ENCODE peak calls at places on chromosomes 11 and 22, in six cellular contexts. H is WTC11, E is HepG2, S is H1, D is GM23338, L is GM12878. T is an unnamed sample.

GRCh38 chr11:128691802-128692749 is 1.8 kb upstream of the FLI1 start:
- DNase-seq in H (peak), E (no peak), S (no peak), D (peak), L (no peak), T (no peak)

GRCh38 chr11:78851883-78852586 is 277.4 kb upstream of the NARS2 start:
- DNase-seq in H (no peak), E (no peak), S (no peak), D (no peak), L (no peak), T (no peak)

GRCh38 chr11:125129316-125129990 is 18.0 kb upstream of the TMEM218 start:
- DNase-seq in H (no peak), E (no peak), S (no peak), D (no peak), L (no peak), T (no peak)

GRCh38 chr11:70545626-70545945 is 147.3 kb downstream of the CTTN start:
- DNase-seq in H (no peak), E (no peak), S (no peak), D (no peak), L (no peak), T (no peak)

GRCh38 chr11:1151366-1152315 is 6.1 kb upstream of the MUC5AC start:
- DNase-seq in H (no peak), E (no peak), S (no peak), D (no peak), L (no peak), T (no peak)

GRCh38 chr11:70270877-70271634 is 566 bp downstream of the PPFIA1 start:
- DNase-seq in H (peak), E (peak), S (no peak), D (peak), L (no peak), T (peak)

GRCh38 chr11:64970731-64971151 is 1.2 kb downstream of the MAJIN start:
- DNase-seq in H (no peak), E (no peak), S (no peak), D (no peak), L (no peak), T (no peak)

GRCh38 chr11:19628018-19628417 is 84.6 kb upstream of the NAV2 start:
- DNase-seq in H (no peak), E (no peak), S (no peak), D (no peak), L (no peak), T (no peak)

GRCh38 chr22:26616650-26617049 is 1.2 kb downstream of the CRYBB1 start:
- DNase-seq in H (no peak), E (no peak), S (no peak), D (no peak), L (no peak), T (no peak)

GRCh38 chr22:44191036-44191454 is 10.3 kb downstream of the PARVG start:
- DNase-seq in H (no peak), E (no peak), S (no peak), D (no peak), L (no peak), T (no peak)

GRCh38 chr11:60370811-60371297 is 7.5 kb upstream of the MS4A7 start:
- DNase-seq in H (no peak), E (peak), S (no peak), D (no peak), L (no peak), T (no peak)

GRCh38 chr22:40498454-40499186 is 128.2 kb downstream of the SGSM3 start:
- DNase-seq in H (no peak), E (peak), S (peak), D (peak), L (no peak), T (no peak)

GRCh38 chr11:73425118-73425517 is 48.9 kb downstream of the RELT start:
- DNase-seq in H (no peak), E (no peak), S (no peak), D (no peak), L (no peak), T (no peak)

GRCh38 chr11:93133710-93134109 is 64.1 kb downstream of the SLC36A4 start:
- DNase-seq in H (no peak), E (no peak), S (no peak), D (no peak), L (no peak), T (no peak)

GRCh38 chr22:46076651-46077339 is 73.5 kb upstream of the PPARA start:
- DNase-seq in H (peak), E (no peak), S (no peak), D (peak), L (no peak), T (no peak)

GRCh38 chr22:31625661-31626426 is 36.2 kb downstream of the PISD start:
- DNase-seq in H (peak), E (no peak), S (no peak), D (peak), L (no peak), T (peak)

GRCh38 chr11:58645854-58646253 is 23.4 kb downstream of the CNTF start:
- DNase-seq in H (no peak), E (no peak), S (no peak), D (no peak), L (no peak), T (no peak)

GRCh38 chr22:42316988-42317387 is 46.5 kb upstream of the TCF20 start:
- DNase-seq in H (no peak), E (no peak), S (no peak), D (no peak), L (no peak), T (peak)

GRCh38 chr11:132312161-132312560 is 941.7 kb downstream of the NTM start:
- DNase-seq in H (no peak), E (no peak), S (no peak), D (no peak), L (no peak), T (no peak)

GRCh38 chr22:37824674-37825641 is 1.8 kb downstream of the GALR3 start:
- DNase-seq in H (peak), E (no peak), S (no peak), D (peak), L (no peak), T (no peak)

GRCh38 chr11:65852508-65853248 is 5.3 kb downstream of the CFL1 start:
- DNase-seq in H (no peak), E (no peak), S (no peak), D (no peak), L (no peak), T (peak)

GRCh38 chr11:41895106-41895505 is 435.7 kb upstream of the LRRC4C start:
- DNase-seq in H (no peak), E (no peak), S (no peak), D (no peak), L (no peak), T (no peak)

DNA sequence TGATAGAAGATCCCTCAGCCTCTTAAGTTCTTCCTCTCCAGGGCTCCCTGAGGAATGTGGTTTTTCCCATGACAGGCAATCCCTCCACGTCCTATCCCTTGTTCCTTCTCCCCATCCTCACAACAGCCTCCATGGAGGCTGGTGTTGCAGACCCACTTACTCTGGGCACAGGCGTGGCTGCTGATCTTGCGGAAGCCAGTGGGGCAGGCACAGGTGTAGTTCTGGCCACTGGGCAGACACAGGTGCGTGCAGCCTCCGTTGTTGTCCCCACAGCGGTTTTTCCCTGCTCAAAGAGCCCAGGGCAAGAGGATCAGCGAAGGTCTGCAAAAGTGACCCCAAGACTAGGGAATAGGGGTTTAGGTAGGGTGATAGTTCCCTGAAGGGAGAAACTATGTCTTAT is 29.1 kb downstream of the LRP4 start:
- DNase-seq in H (no peak), E (no peak), S (no peak), D (no peak), L (no peak), T (no peak)
- TF ChIP-seq CREB1 in H (no peak), E (no peak), S (no peak), D (no peak), L (no peak), T (no peak)

GRCh38 chr11:35215945-35216344 is 77.0 kb downstream of the CD44 start:
- DNase-seq in H (no peak), E (no peak), S (no peak), D (no peak), L (no peak), T (no peak)

GRCh38 chr11:35216962-35217667 is 78.1 kb downstream of the CD44 start:
- DNase-seq in H (no peak), E (peak), S (no peak), D (no peak), L (no peak), T (no peak)

GRCh38 chr11:35211952-35212351 is 73.0 kb downstream of the CD44 start:
- DNase-seq in H (no peak), E (no peak), S (no peak), D (no peak), L (no peak), T (no peak)

GRCh38 chr11:35214181-35214770 is 75.3 kb downstream of the CD44 start:
- DNase-seq in H (no peak), E (no peak), S (no peak), D (no peak), L (no peak), T (no peak)

GRCh38 chr11:35214792-35215193 is 75.8 kb downstream of the CD44 start:
- DNase-seq in H (peak), E (no peak), S (peak), D (peak), L (no peak), T (no peak)
- TF ChIP-seq CREB1 in H (no peak), E (no peak), S (no peak), D (no peak), L (no peak), T (no peak)

GRCh38 chr22:50481440-50482106 is at the start of gene ADM2:
- DNase-seq in H (peak), E (peak), S (no peak), D (peak), L (no peak), T (peak)
- TF ChIP-seq CREB1 in H (no peak), E (no peak), S (no peak), D (peak), L (no peak), T (no peak)

GRCh38 chr11:47586456-47586855 is at the start of gene FAM180B:
- DNase-seq in H (no peak), E (no peak), S (no peak), D (no peak), L (no peak), T (no peak)
- TF ChIP-seq CREB1 in H (no peak), E (no peak), S (no peak), D (no peak), L (no peak), T (no peak)

DNA sequence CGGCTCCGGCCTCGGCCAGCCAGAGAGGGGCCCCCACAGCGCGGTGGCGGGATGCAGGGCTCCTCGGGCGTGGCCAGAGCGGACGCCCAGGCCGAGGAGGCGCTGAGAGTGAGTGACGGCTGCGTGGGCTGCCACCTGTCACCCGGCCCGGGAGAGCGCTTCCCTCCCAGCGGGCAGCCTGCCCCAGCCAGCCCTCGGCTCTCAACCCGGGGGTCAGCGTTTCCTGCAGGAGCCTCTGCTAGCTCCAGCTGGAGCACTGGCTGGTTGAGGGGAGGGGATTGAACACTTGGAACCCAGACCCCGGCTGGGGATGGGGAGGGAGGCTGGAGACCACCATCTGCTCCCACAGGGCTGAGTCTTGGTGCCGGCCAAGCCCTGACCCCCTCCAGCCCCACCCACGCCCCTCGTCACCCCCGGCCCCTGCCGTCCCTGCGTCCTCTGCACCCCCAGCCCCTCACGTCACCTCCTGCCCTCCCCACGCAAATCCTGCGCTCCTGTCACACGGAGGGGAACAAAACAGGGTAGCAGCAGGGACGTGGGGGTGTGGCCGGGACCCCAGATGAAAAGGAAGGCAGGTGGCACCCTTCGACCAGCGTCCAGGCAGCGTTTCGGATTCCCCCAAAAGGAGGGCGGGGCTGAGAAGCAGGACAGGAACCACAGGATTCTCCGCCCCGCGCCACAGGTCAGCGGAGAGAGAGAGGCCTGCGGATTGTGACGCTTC is 156.9 kb downstream of the BRD1 start:
- DNase-seq in H (peak), E (no peak), S (no peak), D (no peak), L (no peak), T (no peak)
- TF ChIP-seq CREB1 in H (no peak), E (no peak), S (no peak), D (no peak), L (no peak), T (no peak)

GRCh38 chr11:86980397-86980796 is 25.2 kb upstream of the FZD4 start:
- DNase-seq in H (no peak), E (no peak), S (no peak), D (no peak), L (no peak), T (no peak)

GRCh38 chr11:86978247-86978646 is 23.1 kb upstream of the FZD4 start:
- DNase-seq in H (no peak), E (no peak), S (no peak), D (no peak), L (no peak), T (no peak)

GRCh38 chr11:86981777-86982540 is 26.8 kb upstream of the FZD4 start:
- DNase-seq in H (no peak), E (no peak), S (no peak), D (no peak), L (no peak), T (no peak)

GRCh38 chr11:86977441-86978050 is 22.4 kb upstream of the FZD4 start:
- DNase-seq in H (no peak), E (no peak), S (no peak), D (no peak), L (no peak), T (no peak)

GRCh38 chr11:86978756-86979608 is 23.8 kb upstream of the FZD4 start:
- DNase-seq in H (no peak), E (no peak), S (no peak), D (peak), L (no peak), T (peak)
- TF ChIP-seq CREB1 in H (no peak), E (no peak), S (no peak), D (no peak), L (no peak), T (no peak)

DNA sequence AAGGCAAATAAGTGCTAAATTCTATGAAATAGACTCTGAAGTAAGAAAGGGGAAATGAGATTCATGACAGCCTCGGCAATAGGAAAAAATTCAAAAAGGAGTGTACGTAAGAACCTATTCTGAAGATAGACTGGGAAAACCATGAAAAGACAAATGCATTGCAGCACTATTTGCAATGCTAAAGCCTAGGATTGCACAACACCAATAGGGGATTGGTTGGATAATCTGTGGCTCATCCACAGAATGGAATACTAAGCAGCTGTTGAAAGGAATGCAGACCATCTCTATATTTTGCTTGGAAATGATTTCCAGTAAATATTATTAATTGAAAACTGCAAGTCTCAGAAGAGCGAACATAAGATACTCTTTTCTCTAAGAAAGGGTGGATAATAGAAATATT is 91.7 kb upstream of the CLMP start:
- DNase-seq in H (no peak), E (no peak), S (no peak), D (no peak), L (no peak), T (no peak)
- TF ChIP-seq CREB1 in H (no peak), E (no peak), S (no peak), D (no peak), L (no peak), T (no peak)

GRCh38 chr11:22666320-22666699 is at the start of gene GAS2:
- DNase-seq in H (no peak), E (no peak), S (no peak), D (peak), L (no peak), T (no peak)
- TF ChIP-seq CREB1 in H (no peak), E (no peak), S (no peak), D (no peak), L (no peak), T (no peak)

T was measured in K562.